ENCODE peak calls at places on chromosomes 2 and 18, in five cellular contexts. One of them, this sample, is unnamed.

GRCh38 chr2:2452961-2453360 is 121.9 kb upstream of the MYT1L start:
- DNase-seq in mesenchymal stem cell: no peak
- DNase-seq in H9: no peak
- DNase-seq in neuronal stem cell: no peak
- DNase-seq in H1: no peak
- DNase-seq in this sample: peak

GRCh38 chr2:43269706-43270105 is 43.3 kb upstream of the ZFP36L2 start:
- DNase-seq in mesenchymal stem cell: peak
- DNase-seq in H9: no peak
- DNase-seq in neuronal stem cell: no peak
- DNase-seq in H1: no peak
- DNase-seq in this sample: peak

GRCh38 chr2:217489145-217489960 is 513.4 kb downstream of the TNS1 start:
- DNase-seq in mesenchymal stem cell: no peak
- DNase-seq in H9: peak
- DNase-seq in neuronal stem cell: no peak
- DNase-seq in H1: no peak
- DNase-seq in this sample: no peak

GRCh38 chr18:79747156-79747845 is 50.4 kb upstream of the KCNG2 start:
- DNase-seq in mesenchymal stem cell: no peak
- DNase-seq in H9: no peak
- DNase-seq in neuronal stem cell: no peak
- DNase-seq in H1: no peak
- DNase-seq in this sample: no peak

GRCh38 chr18:23725827-23726661 is 36.8 kb downstream of the LAMA3 start:
- DNase-seq in mesenchymal stem cell: no peak
- DNase-seq in H9: no peak
- DNase-seq in neuronal stem cell: no peak
- DNase-seq in H1: no peak
- DNase-seq in this sample: no peak

GRCh38 chr2:210558708-210559107 is 2.3 kb downstream of the CPS1 start:
- DNase-seq in mesenchymal stem cell: no peak
- DNase-seq in H9: no peak
- DNase-seq in neuronal stem cell: no peak
- DNase-seq in H1: no peak
- DNase-seq in this sample: no peak

GRCh38 chr2:6824962-6825361 is 40.7 kb downstream of the CMPK2 start:
- DNase-seq in mesenchymal stem cell: peak
- DNase-seq in H9: no peak
- DNase-seq in neuronal stem cell: no peak
- DNase-seq in H1: no peak
- DNase-seq in this sample: peak

GRCh38 chr2:42922790-42923631 is 130.6 kb upstream of the HAAO start:
- DNase-seq in mesenchymal stem cell: peak
- DNase-seq in H9: no peak
- DNase-seq in neuronal stem cell: no peak
- DNase-seq in H1: no peak
- DNase-seq in this sample: peak

GRCh38 chr2:121210691-121211090 is 74.3 kb downstream of the TFCP2L1 start:
- DNase-seq in mesenchymal stem cell: no peak
- DNase-seq in H9: no peak
- DNase-seq in neuronal stem cell: no peak
- DNase-seq in H1: no peak
- DNase-seq in this sample: no peak

GRCh38 chr2:173681891-173682655 is 283.1 kb downstream of the SP3 start:
- DNase-seq in mesenchymal stem cell: no peak
- DNase-seq in H9: no peak
- DNase-seq in neuronal stem cell: no peak
- DNase-seq in H1: no peak
- DNase-seq in this sample: no peak

GRCh38 chr18:76457475-76457874 is 37.6 kb downstream of the ZNF516 start:
- DNase-seq in mesenchymal stem cell: no peak
- DNase-seq in H9: no peak
- DNase-seq in neuronal stem cell: no peak
- DNase-seq in H1: peak
- DNase-seq in this sample: peak

GRCh38 chr18:56112013-56112749 is 524.2 kb upstream of the TCF4 start:
- DNase-seq in mesenchymal stem cell: no peak
- DNase-seq in H9: no peak
- DNase-seq in neuronal stem cell: no peak
- DNase-seq in H1: no peak
- DNase-seq in this sample: peak

GRCh38 chr2:182907081-182907830 is 40.8 kb upstream of the FRZB start:
- DNase-seq in mesenchymal stem cell: peak
- DNase-seq in H9: peak
- DNase-seq in neuronal stem cell: no peak
- DNase-seq in H1: peak
- DNase-seq in this sample: peak

GRCh38 chr2:22521620-22522019 is 863.4 kb upstream of the KLHL29 start:
- DNase-seq in mesenchymal stem cell: no peak
- DNase-seq in H9: no peak
- DNase-seq in neuronal stem cell: no peak
- DNase-seq in H1: no peak
- DNase-seq in this sample: no peak

DNA sequence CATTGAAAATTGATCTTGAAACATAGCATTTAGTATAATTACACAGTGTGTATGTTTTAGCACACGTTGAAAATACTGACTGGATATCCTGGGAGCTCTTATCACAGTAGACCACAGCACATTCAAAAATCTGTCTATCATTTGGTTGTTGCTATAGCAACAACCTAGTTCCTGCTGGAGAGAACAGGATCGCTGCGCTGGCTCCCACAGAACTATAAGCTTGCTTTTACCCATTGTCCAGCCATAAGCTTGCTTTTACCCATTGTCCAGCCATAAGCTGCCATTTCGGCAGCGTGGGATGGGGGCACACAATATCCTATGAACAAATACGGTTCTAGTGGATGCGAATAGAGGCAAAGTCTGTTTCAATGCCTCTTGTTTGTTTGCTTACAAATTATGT is 70.4 kb upstream of the ST6GAL2 start:
- DNase-seq in mesenchymal stem cell: no peak
- DNase-seq in H9: no peak
- DNase-seq in neuronal stem cell: no peak
- DNase-seq in H1: no peak
- DNase-seq in this sample: no peak
- H3K14ac ChIP-seq in mesenchymal stem cell: no peak
- H3K14ac ChIP-seq in H9: no peak
- H3K14ac ChIP-seq in neuronal stem cell: no peak
- H3K14ac ChIP-seq in H1: no peak
- H3K14ac ChIP-seq in this sample: no peak

GRCh38 chr2:109630441-109631425 is 16.6 kb downstream of the SOWAHC start:
- DNase-seq in mesenchymal stem cell: no peak
- DNase-seq in H9: no peak
- DNase-seq in neuronal stem cell: no peak
- DNase-seq in H1: no peak
- DNase-seq in this sample: no peak

GRCh38 chr2:109635426-109636289 is 21.5 kb downstream of the SOWAHC start:
- DNase-seq in mesenchymal stem cell: no peak
- DNase-seq in H9: no peak
- DNase-seq in neuronal stem cell: no peak
- DNase-seq in H1: no peak
- DNase-seq in this sample: no peak

GRCh38 chr2:109633284-109633961 is 19.3 kb downstream of the SOWAHC start:
- DNase-seq in mesenchymal stem cell: no peak
- DNase-seq in H9: no peak
- DNase-seq in neuronal stem cell: no peak
- DNase-seq in H1: no peak
- DNase-seq in this sample: no peak

GRCh38 chr2:109631741-109632140 is 17.6 kb downstream of the SOWAHC start:
- DNase-seq in mesenchymal stem cell: no peak
- DNase-seq in H9: no peak
- DNase-seq in neuronal stem cell: no peak
- DNase-seq in H1: no peak
- DNase-seq in this sample: no peak

DNA sequence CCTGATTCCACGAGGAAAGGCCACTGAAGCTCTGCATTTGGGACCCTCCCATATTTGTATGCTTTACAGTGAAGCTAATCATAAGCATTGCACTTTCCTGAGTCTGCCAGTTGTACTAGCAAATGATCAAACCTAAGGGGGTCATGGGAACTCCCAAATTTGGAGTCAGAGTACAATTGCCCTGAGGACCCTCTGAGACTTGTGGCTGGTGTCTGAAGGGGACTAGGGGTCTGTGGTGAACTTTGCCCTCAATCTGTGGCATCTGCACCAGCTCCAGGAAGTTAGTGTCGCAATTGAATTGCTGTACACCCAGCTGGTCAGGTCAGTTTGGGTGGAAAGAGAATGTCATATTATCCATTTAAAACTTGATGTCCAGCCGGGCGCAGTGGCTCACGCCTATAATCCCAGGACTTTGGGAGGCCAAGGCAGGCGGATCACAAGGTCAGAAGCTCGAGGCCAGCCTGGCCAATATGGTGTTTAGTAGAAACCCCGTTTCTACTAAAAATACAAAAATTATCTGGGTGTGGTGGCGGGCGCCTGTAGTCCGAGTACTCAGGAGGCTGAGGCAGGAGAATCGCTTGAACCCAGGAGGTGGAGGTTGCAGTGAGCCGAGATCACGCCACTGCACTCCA is 18.1 kb downstream of the SOWAHC start:
- DNase-seq in mesenchymal stem cell: no peak
- DNase-seq in H9: no peak
- DNase-seq in neuronal stem cell: no peak
- DNase-seq in H1: no peak
- DNase-seq in this sample: no peak
- H3K14ac ChIP-seq in mesenchymal stem cell: no peak
- H3K14ac ChIP-seq in H9: no peak
- H3K14ac ChIP-seq in neuronal stem cell: no peak
- H3K14ac ChIP-seq in H1: no peak
- H3K14ac ChIP-seq in this sample: no peak

GRCh38 chr2:96767135-96767871 is 6.6 kb downstream of the CNNM4 start:
- DNase-seq in mesenchymal stem cell: no peak
- DNase-seq in H9: no peak
- DNase-seq in neuronal stem cell: no peak
- DNase-seq in H1: no peak
- DNase-seq in this sample: no peak
- H3K14ac ChIP-seq in mesenchymal stem cell: no peak
- H3K14ac ChIP-seq in H9: no peak
- H3K14ac ChIP-seq in neuronal stem cell: no peak
- H3K14ac ChIP-seq in H1: no peak
- H3K14ac ChIP-seq in this sample: no peak

GRCh38 chr2:85602476-85603234 is at the start of gene TMEM150A:
- DNase-seq in mesenchymal stem cell: peak
- DNase-seq in H9: peak
- DNase-seq in neuronal stem cell: peak
- DNase-seq in H1: peak
- DNase-seq in this sample: peak
- H3K14ac ChIP-seq in mesenchymal stem cell: peak
- H3K14ac ChIP-seq in H9: peak
- H3K14ac ChIP-seq in neuronal stem cell: peak
- H3K14ac ChIP-seq in H1: no peak
- H3K14ac ChIP-seq in this sample: peak

GRCh38 chr2:70887208-70887549 is 48.5 kb upstream of the ATP6V1B1 start:
- DNase-seq in mesenchymal stem cell: no peak
- DNase-seq in H9: no peak
- DNase-seq in neuronal stem cell: no peak
- DNase-seq in H1: no peak
- DNase-seq in this sample: no peak
- H3K14ac ChIP-seq in mesenchymal stem cell: no peak
- H3K14ac ChIP-seq in H9: no peak
- H3K14ac ChIP-seq in neuronal stem cell: no peak
- H3K14ac ChIP-seq in H1: no peak
- H3K14ac ChIP-seq in this sample: no peak

DNA sequence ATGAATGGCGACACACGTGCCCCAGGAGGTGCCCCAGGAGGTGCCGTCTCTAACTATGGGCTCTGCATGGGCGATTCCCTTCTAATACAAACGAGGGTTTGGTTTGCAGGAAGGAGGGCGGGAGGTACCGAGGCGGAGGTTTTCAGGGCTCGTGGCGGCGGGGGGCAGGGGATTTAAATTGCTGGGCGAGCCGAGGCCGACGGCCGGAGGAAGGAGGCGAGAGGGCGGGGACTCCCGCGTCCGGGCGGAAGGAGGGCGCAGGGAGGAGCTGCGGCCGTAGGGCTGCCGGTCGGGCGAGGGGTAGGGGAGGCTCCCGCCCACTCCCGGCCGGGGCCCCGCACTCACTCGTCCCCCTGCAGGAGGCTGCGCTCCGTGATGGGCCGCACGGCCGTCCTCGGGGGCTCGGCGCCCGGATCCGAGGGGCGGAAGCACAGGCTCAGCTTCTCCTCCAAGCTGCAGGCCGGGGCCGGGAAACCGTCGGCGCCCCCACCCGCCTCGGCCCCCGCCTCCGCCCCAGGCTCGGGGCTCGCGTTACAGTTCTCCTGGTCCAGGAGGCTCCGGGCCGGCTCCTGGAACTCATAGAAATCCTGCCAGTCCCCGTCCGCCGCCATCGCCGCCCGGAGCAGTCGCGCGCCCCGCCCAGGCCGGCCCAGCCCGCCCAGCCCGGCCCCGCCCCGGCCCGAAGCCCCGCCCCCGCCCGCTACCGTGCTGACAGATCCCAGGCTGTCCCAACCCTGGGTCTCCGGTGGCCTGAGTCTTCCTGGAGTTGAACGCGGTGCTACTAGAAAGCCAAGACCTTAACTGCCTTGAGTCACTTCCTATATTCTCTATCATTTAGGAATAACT is at the start of gene FEZ2:
- DNase-seq in mesenchymal stem cell: peak
- DNase-seq in H9: peak
- DNase-seq in neuronal stem cell: peak
- DNase-seq in H1: peak
- DNase-seq in this sample: peak
- H3K14ac ChIP-seq in mesenchymal stem cell: peak
- H3K14ac ChIP-seq in H9: no peak
- H3K14ac ChIP-seq in neuronal stem cell: no peak
- H3K14ac ChIP-seq in H1: no peak
- H3K14ac ChIP-seq in this sample: peak

GRCh38 chr2:105257981-105258380 is 16.4 kb downstream of the GPR45 start:
- DNase-seq in mesenchymal stem cell: no peak
- DNase-seq in H9: no peak
- DNase-seq in neuronal stem cell: no peak
- DNase-seq in H1: no peak
- DNase-seq in this sample: peak

GRCh38 chr2:105261061-105261460 is 19.5 kb downstream of the GPR45 start:
- DNase-seq in mesenchymal stem cell: peak
- DNase-seq in H9: no peak
- DNase-seq in neuronal stem cell: no peak
- DNase-seq in H1: no peak
- DNase-seq in this sample: peak

GRCh38 chr2:105256431-105257047 is 15.0 kb downstream of the GPR45 start:
- DNase-seq in mesenchymal stem cell: no peak
- DNase-seq in H9: no peak
- DNase-seq in neuronal stem cell: no peak
- DNase-seq in H1: no peak
- DNase-seq in this sample: no peak

GRCh38 chr2:105262662-105263091 is 21.1 kb downstream of the GPR45 start:
- DNase-seq in mesenchymal stem cell: no peak
- DNase-seq in H9: no peak
- DNase-seq in neuronal stem cell: no peak
- DNase-seq in H1: no peak
- DNase-seq in this sample: no peak

DNA sequence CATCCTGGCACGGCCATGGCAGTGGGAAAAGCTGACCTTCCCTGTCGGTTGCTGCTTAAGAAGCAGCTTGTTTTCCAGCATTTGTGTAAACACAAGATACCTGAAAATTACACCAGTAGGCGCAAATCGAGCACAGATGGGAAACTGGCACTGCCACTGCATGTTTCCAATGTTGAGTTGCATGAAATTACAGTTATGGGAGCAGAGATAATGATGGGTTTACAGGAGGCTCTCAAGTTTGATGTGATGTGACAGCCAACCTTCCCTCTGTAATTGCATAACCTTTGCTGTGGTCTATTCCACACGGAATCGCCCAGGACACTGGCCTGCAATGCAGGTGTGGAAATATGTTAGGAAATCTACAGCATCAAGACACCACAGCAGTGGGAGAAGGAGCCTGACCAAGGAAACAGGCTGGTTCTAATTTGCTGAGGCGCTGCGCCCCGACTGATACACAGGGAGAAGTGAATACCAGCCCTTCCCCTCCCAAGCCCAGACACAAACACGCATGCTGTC is 17.4 kb downstream of the GPR45 start:
- DNase-seq in mesenchymal stem cell: no peak
- DNase-seq in H9: no peak
- DNase-seq in neuronal stem cell: no peak
- DNase-seq in H1: no peak
- DNase-seq in this sample: no peak
- H3K14ac ChIP-seq in mesenchymal stem cell: no peak
- H3K14ac ChIP-seq in H9: no peak
- H3K14ac ChIP-seq in neuronal stem cell: no peak
- H3K14ac ChIP-seq in H1: no peak
- H3K14ac ChIP-seq in this sample: no peak